ENCODE peak calls at places on chromosomes 5 and 9, in ten cellular contexts. One of them, this sample, is unnamed.

GRCh38 chr9:92642041-92642451 is 27.9 kb downstream of the IPPK start:
- DNase-seq in NCI-H1092 treated with DMSO at 0.1 percent for 48 hours: no peak
- DNase-seq in skeletal muscle cell: no peak
- DNase-seq in ovary: no peak
- DNase-seq in NAMALWA: no peak
- DNase-seq in stimulated activated CD4-positive, alpha-beta T cell treated with anti-CD3 and anti-CD28 coated beads, Interleukin-2, amount 100 ng/mL, for 48 hours: no peak
- DNase-seq in ecto neural progenitor cell: no peak
- DNase-seq in neural progenitor cell: no peak
- DNase-seq in AG04450: no peak
- DNase-seq in ACHN: no peak
- DNase-seq in this sample: no peak

GRCh38 chr5:66796306-66797292 is 200.4 kb downstream of the MAST4 start:
- DNase-seq in ACHN: no peak
- DNase-seq in NCI-H1092 treated with DMSO at 0.1 percent for 48 hours: peak
- DNase-seq in neural progenitor cell: no peak
- DNase-seq in ovary: no peak
- DNase-seq in AG04450: no peak
- DNase-seq in skeletal muscle cell: no peak
- DNase-seq in NAMALWA: peak
- DNase-seq in stimulated activated CD4-positive, alpha-beta T cell treated with anti-CD3 and anti-CD28 coated beads, Interleukin-2, amount 100 ng/mL, for 48 hours: no peak
- DNase-seq in ecto neural progenitor cell: no peak
- DNase-seq in this sample: no peak

GRCh38 chr5:74766348-74766886 is 500 bp downstream of the GFM2 start:
- DNase-seq in AG04450: no peak
- DNase-seq in ACHN: no peak
- DNase-seq in skeletal muscle cell: peak
- DNase-seq in NAMALWA: peak
- DNase-seq in stimulated activated CD4-positive, alpha-beta T cell treated with anti-CD3 and anti-CD28 coated beads, Interleukin-2, amount 100 ng/mL, for 48 hours: no peak
- DNase-seq in NCI-H1092 treated with DMSO at 0.1 percent for 48 hours: peak
- DNase-seq in ovary: no peak
- DNase-seq in ecto neural progenitor cell: no peak
- DNase-seq in neural progenitor cell: peak
- DNase-seq in this sample: peak

GRCh38 chr5:75050415-75050814 is 1.9 kb downstream of the GCNT4 start:
- DNase-seq in stimulated activated CD4-positive, alpha-beta T cell treated with anti-CD3 and anti-CD28 coated beads, Interleukin-2, amount 100 ng/mL, for 48 hours: no peak
- DNase-seq in AG04450: no peak
- DNase-seq in NCI-H1092 treated with DMSO at 0.1 percent for 48 hours: no peak
- DNase-seq in neural progenitor cell: peak
- DNase-seq in ACHN: peak
- DNase-seq in ecto neural progenitor cell: peak
- DNase-seq in skeletal muscle cell: no peak
- DNase-seq in NAMALWA: peak
- DNase-seq in ovary: no peak
- DNase-seq in this sample: no peak

GRCh38 chr5:68177676-68178075 is 37.9 kb upstream of the PIK3R1 start:
- DNase-seq in stimulated activated CD4-positive, alpha-beta T cell treated with anti-CD3 and anti-CD28 coated beads, Interleukin-2, amount 100 ng/mL, for 48 hours: no peak
- DNase-seq in ecto neural progenitor cell: no peak
- DNase-seq in NCI-H1092 treated with DMSO at 0.1 percent for 48 hours: no peak
- DNase-seq in NAMALWA: no peak
- DNase-seq in AG04450: no peak
- DNase-seq in skeletal muscle cell: no peak
- DNase-seq in ACHN: no peak
- DNase-seq in neural progenitor cell: no peak
- DNase-seq in ovary: no peak
- DNase-seq in this sample: no peak

GRCh38 chr9:69143291-69143690 is 30.8 kb upstream of the TJP2 start:
- DNase-seq in NCI-H1092 treated with DMSO at 0.1 percent for 48 hours: no peak
- DNase-seq in neural progenitor cell: no peak
- DNase-seq in ovary: no peak
- DNase-seq in ACHN: no peak
- DNase-seq in ecto neural progenitor cell: no peak
- DNase-seq in NAMALWA: no peak
- DNase-seq in stimulated activated CD4-positive, alpha-beta T cell treated with anti-CD3 and anti-CD28 coated beads, Interleukin-2, amount 100 ng/mL, for 48 hours: no peak
- DNase-seq in skeletal muscle cell: no peak
- DNase-seq in AG04450: no peak
- DNase-seq in this sample: no peak

GRCh38 chr9:19104528-19105282 is 2.0 kb upstream of the HAUS6 start:
- DNase-seq in ACHN: no peak
- DNase-seq in ecto neural progenitor cell: no peak
- DNase-seq in neural progenitor cell: peak
- DNase-seq in stimulated activated CD4-positive, alpha-beta T cell treated with anti-CD3 and anti-CD28 coated beads, Interleukin-2, amount 100 ng/mL, for 48 hours: no peak
- DNase-seq in AG04450: no peak
- DNase-seq in ovary: no peak
- DNase-seq in skeletal muscle cell: no peak
- DNase-seq in NAMALWA: no peak
- DNase-seq in NCI-H1092 treated with DMSO at 0.1 percent for 48 hours: no peak
- DNase-seq in this sample: no peak

GRCh38 chr5:149975409-149975808 is 14.9 kb downstream of the SLC26A2 start:
- DNase-seq in ACHN: no peak
- DNase-seq in ovary: no peak
- DNase-seq in skeletal muscle cell: no peak
- DNase-seq in NCI-H1092 treated with DMSO at 0.1 percent for 48 hours: no peak
- DNase-seq in neural progenitor cell: no peak
- DNase-seq in stimulated activated CD4-positive, alpha-beta T cell treated with anti-CD3 and anti-CD28 coated beads, Interleukin-2, amount 100 ng/mL, for 48 hours: no peak
- DNase-seq in AG04450: no peak
- DNase-seq in NAMALWA: no peak
- DNase-seq in ecto neural progenitor cell: no peak
- DNase-seq in this sample: no peak

GRCh38 chr9:36911601-36912412 is 122.3 kb downstream of the PAX5 start:
- DNase-seq in NAMALWA: no peak
- DNase-seq in NCI-H1092 treated with DMSO at 0.1 percent for 48 hours: no peak
- DNase-seq in ovary: no peak
- DNase-seq in neural progenitor cell: no peak
- DNase-seq in ecto neural progenitor cell: no peak
- DNase-seq in AG04450: no peak
- DNase-seq in stimulated activated CD4-positive, alpha-beta T cell treated with anti-CD3 and anti-CD28 coated beads, Interleukin-2, amount 100 ng/mL, for 48 hours: no peak
- DNase-seq in ACHN: no peak
- DNase-seq in skeletal muscle cell: no peak
- DNase-seq in this sample: no peak

GRCh38 chr5:32173394-32174010 is 617 bp downstream of the GOLPH3 start:
- DNase-seq in AG04450: no peak
- DNase-seq in ovary: peak
- DNase-seq in skeletal muscle cell: no peak
- DNase-seq in ecto neural progenitor cell: no peak
- DNase-seq in NCI-H1092 treated with DMSO at 0.1 percent for 48 hours: peak
- DNase-seq in ACHN: peak
- DNase-seq in stimulated activated CD4-positive, alpha-beta T cell treated with anti-CD3 and anti-CD28 coated beads, Interleukin-2, amount 100 ng/mL, for 48 hours: peak
- DNase-seq in neural progenitor cell: peak
- DNase-seq in NAMALWA: peak
- DNase-seq in this sample: peak

GRCh38 chr9:137920753-137921152 is 43.2 kb downstream of the CACNA1B start:
- DNase-seq in NAMALWA: no peak
- DNase-seq in ACHN: no peak
- DNase-seq in neural progenitor cell: no peak
- DNase-seq in AG04450: no peak
- DNase-seq in stimulated activated CD4-positive, alpha-beta T cell treated with anti-CD3 and anti-CD28 coated beads, Interleukin-2, amount 100 ng/mL, for 48 hours: no peak
- DNase-seq in ecto neural progenitor cell: no peak
- DNase-seq in NCI-H1092 treated with DMSO at 0.1 percent for 48 hours: no peak
- DNase-seq in skeletal muscle cell: no peak
- DNase-seq in ovary: no peak
- DNase-seq in this sample: no peak

GRCh38 chr9:89868100-89868499 is 263.3 kb downstream of the GADD45G start:
- DNase-seq in skeletal muscle cell: no peak
- DNase-seq in NCI-H1092 treated with DMSO at 0.1 percent for 48 hours: no peak
- DNase-seq in stimulated activated CD4-positive, alpha-beta T cell treated with anti-CD3 and anti-CD28 coated beads, Interleukin-2, amount 100 ng/mL, for 48 hours: no peak
- DNase-seq in ACHN: no peak
- DNase-seq in NAMALWA: no peak
- DNase-seq in ovary: no peak
- DNase-seq in ecto neural progenitor cell: no peak
- DNase-seq in AG04450: no peak
- DNase-seq in neural progenitor cell: no peak
- DNase-seq in this sample: no peak

GRCh38 chr5:31291323-31291854 is 97.9 kb downstream of the CDH6 start:
- DNase-seq in stimulated activated CD4-positive, alpha-beta T cell treated with anti-CD3 and anti-CD28 coated beads, Interleukin-2, amount 100 ng/mL, for 48 hours: no peak
- DNase-seq in NCI-H1092 treated with DMSO at 0.1 percent for 48 hours: no peak
- DNase-seq in ecto neural progenitor cell: no peak
- DNase-seq in neural progenitor cell: peak
- DNase-seq in skeletal muscle cell: no peak
- DNase-seq in ovary: no peak
- DNase-seq in AG04450: no peak
- DNase-seq in ACHN: no peak
- DNase-seq in NAMALWA: no peak
- DNase-seq in this sample: no peak

GRCh38 chr5:180618830-180619562 is 27.7 kb upstream of the SCGB3A1 start:
- DNase-seq in skeletal muscle cell: no peak
- DNase-seq in NAMALWA: no peak
- DNase-seq in ACHN: peak
- DNase-seq in NCI-H1092 treated with DMSO at 0.1 percent for 48 hours: no peak
- DNase-seq in ecto neural progenitor cell: peak
- DNase-seq in neural progenitor cell: peak
- DNase-seq in ovary: no peak
- DNase-seq in AG04450: no peak
- DNase-seq in stimulated activated CD4-positive, alpha-beta T cell treated with anti-CD3 and anti-CD28 coated beads, Interleukin-2, amount 100 ng/mL, for 48 hours: peak
- DNase-seq in this sample: no peak

GRCh38 chr9:127382541-127382940 is 14.4 kb upstream of the SLC2A8 start:
- DNase-seq in stimulated activated CD4-positive, alpha-beta T cell treated with anti-CD3 and anti-CD28 coated beads, Interleukin-2, amount 100 ng/mL, for 48 hours: no peak
- DNase-seq in NCI-H1092 treated with DMSO at 0.1 percent for 48 hours: no peak
- DNase-seq in skeletal muscle cell: no peak
- DNase-seq in neural progenitor cell: no peak
- DNase-seq in ovary: no peak
- DNase-seq in AG04450: no peak
- DNase-seq in NAMALWA: no peak
- DNase-seq in ACHN: no peak
- DNase-seq in ecto neural progenitor cell: no peak
- DNase-seq in this sample: no peak

GRCh38 chr9:113581865-113582697 is 118.6 kb downstream of the RGS3 start:
- DNase-seq in stimulated activated CD4-positive, alpha-beta T cell treated with anti-CD3 and anti-CD28 coated beads, Interleukin-2, amount 100 ng/mL, for 48 hours: peak
- DNase-seq in ovary: peak
- DNase-seq in NAMALWA: peak
- DNase-seq in ecto neural progenitor cell: no peak
- DNase-seq in AG04450: no peak
- DNase-seq in skeletal muscle cell: no peak
- DNase-seq in NCI-H1092 treated with DMSO at 0.1 percent for 48 hours: no peak
- DNase-seq in neural progenitor cell: no peak
- DNase-seq in ACHN: peak
- DNase-seq in this sample: no peak

GRCh38 chr5:143350790-143351603 is 52.5 kb downstream of the NR3C1 start:
- DNase-seq in ACHN: no peak
- DNase-seq in stimulated activated CD4-positive, alpha-beta T cell treated with anti-CD3 and anti-CD28 coated beads, Interleukin-2, amount 100 ng/mL, for 48 hours: no peak
- DNase-seq in AG04450: peak
- DNase-seq in ecto neural progenitor cell: no peak
- DNase-seq in skeletal muscle cell: peak
- DNase-seq in NCI-H1092 treated with DMSO at 0.1 percent for 48 hours: no peak
- DNase-seq in NAMALWA: no peak
- DNase-seq in ovary: no peak
- DNase-seq in neural progenitor cell: no peak
- DNase-seq in this sample: no peak

GRCh38 chr5:135460246-135461033 is 8.3 kb upstream of the TIFAB start:
- DNase-seq in stimulated activated CD4-positive, alpha-beta T cell treated with anti-CD3 and anti-CD28 coated beads, Interleukin-2, amount 100 ng/mL, for 48 hours: no peak
- DNase-seq in skeletal muscle cell: no peak
- DNase-seq in AG04450: no peak
- DNase-seq in neural progenitor cell: no peak
- DNase-seq in NAMALWA: no peak
- DNase-seq in ovary: no peak
- DNase-seq in NCI-H1092 treated with DMSO at 0.1 percent for 48 hours: no peak
- DNase-seq in ecto neural progenitor cell: no peak
- DNase-seq in ACHN: no peak
- DNase-seq in this sample: no peak

GRCh38 chr5:40477856-40478546 is 201.7 kb upstream of the PTGER4 start:
- DNase-seq in skeletal muscle cell: no peak
- DNase-seq in neural progenitor cell: no peak
- DNase-seq in stimulated activated CD4-positive, alpha-beta T cell treated with anti-CD3 and anti-CD28 coated beads, Interleukin-2, amount 100 ng/mL, for 48 hours: no peak
- DNase-seq in ovary: no peak
- DNase-seq in ecto neural progenitor cell: no peak
- DNase-seq in AG04450: no peak
- DNase-seq in NAMALWA: no peak
- DNase-seq in NCI-H1092 treated with DMSO at 0.1 percent for 48 hours: no peak
- DNase-seq in ACHN: no peak
- DNase-seq in this sample: no peak

GRCh38 chr5:141508808-141509611 is 20.1 kb downstream of the PCDHGC5 start:
- DNase-seq in ovary: peak
- DNase-seq in NAMALWA: peak
- DNase-seq in neural progenitor cell: peak
- DNase-seq in ACHN: peak
- DNase-seq in AG04450: peak
- DNase-seq in stimulated activated CD4-positive, alpha-beta T cell treated with anti-CD3 and anti-CD28 coated beads, Interleukin-2, amount 100 ng/mL, for 48 hours: no peak
- DNase-seq in skeletal muscle cell: peak
- DNase-seq in NCI-H1092 treated with DMSO at 0.1 percent for 48 hours: peak
- DNase-seq in ecto neural progenitor cell: peak
- DNase-seq in this sample: peak

GRCh38 chr5:139394123-139394653 is 716 bp downstream of the PROB1 start:
- DNase-seq in ACHN: no peak
- DNase-seq in NCI-H1092 treated with DMSO at 0.1 percent for 48 hours: no peak
- DNase-seq in neural progenitor cell: peak
- DNase-seq in ovary: no peak
- DNase-seq in ecto neural progenitor cell: peak
- DNase-seq in skeletal muscle cell: no peak
- DNase-seq in stimulated activated CD4-positive, alpha-beta T cell treated with anti-CD3 and anti-CD28 coated beads, Interleukin-2, amount 100 ng/mL, for 48 hours: peak
- DNase-seq in AG04450: no peak
- DNase-seq in NAMALWA: peak
- DNase-seq in this sample: no peak

GRCh38 chr9:136507221-136507991 is 24.6 kb upstream of the SEC16A start:
- DNase-seq in NAMALWA: no peak
- DNase-seq in ACHN: no peak
- DNase-seq in neural progenitor cell: no peak
- DNase-seq in ecto neural progenitor cell: no peak
- DNase-seq in stimulated activated CD4-positive, alpha-beta T cell treated with anti-CD3 and anti-CD28 coated beads, Interleukin-2, amount 100 ng/mL, for 48 hours: no peak
- DNase-seq in ovary: no peak
- DNase-seq in AG04450: no peak
- DNase-seq in skeletal muscle cell: no peak
- DNase-seq in NCI-H1092 treated with DMSO at 0.1 percent for 48 hours: no peak
- DNase-seq in this sample: no peak

GRCh38 chr9:110241491-110242321 is 14.6 kb downstream of the TXN start:
- DNase-seq in NAMALWA: no peak
- DNase-seq in ecto neural progenitor cell: no peak
- DNase-seq in ovary: no peak
- DNase-seq in ACHN: no peak
- DNase-seq in stimulated activated CD4-positive, alpha-beta T cell treated with anti-CD3 and anti-CD28 coated beads, Interleukin-2, amount 100 ng/mL, for 48 hours: no peak
- DNase-seq in NCI-H1092 treated with DMSO at 0.1 percent for 48 hours: no peak
- DNase-seq in AG04450: no peak
- DNase-seq in skeletal muscle cell: no peak
- DNase-seq in neural progenitor cell: no peak
- DNase-seq in this sample: no peak

GRCh38 chr9:113600871-113601545 is 137.5 kb downstream of the RGS3 start:
- DNase-seq in ecto neural progenitor cell: no peak
- DNase-seq in NAMALWA: no peak
- DNase-seq in AG04450: no peak
- DNase-seq in ACHN: no peak
- DNase-seq in neural progenitor cell: no peak
- DNase-seq in skeletal muscle cell: no peak
- DNase-seq in NCI-H1092 treated with DMSO at 0.1 percent for 48 hours: no peak
- DNase-seq in stimulated activated CD4-positive, alpha-beta T cell treated with anti-CD3 and anti-CD28 coated beads, Interleukin-2, amount 100 ng/mL, for 48 hours: no peak
- DNase-seq in ovary: no peak
- DNase-seq in this sample: no peak

GRCh38 chr5:115535479-115536035 is 9.0 kb downstream of the FEM1C start:
- DNase-seq in NCI-H1092 treated with DMSO at 0.1 percent for 48 hours: no peak
- DNase-seq in ovary: no peak
- DNase-seq in AG04450: no peak
- DNase-seq in skeletal muscle cell: no peak
- DNase-seq in ACHN: no peak
- DNase-seq in neural progenitor cell: no peak
- DNase-seq in stimulated activated CD4-positive, alpha-beta T cell treated with anti-CD3 and anti-CD28 coated beads, Interleukin-2, amount 100 ng/mL, for 48 hours: no peak
- DNase-seq in ecto neural progenitor cell: no peak
- DNase-seq in NAMALWA: no peak
- DNase-seq in this sample: no peak

GRCh38 chr9:105441761-105442160 is 6.1 kb upstream of the FSD1L start:
- DNase-seq in ecto neural progenitor cell: no peak
- DNase-seq in NCI-H1092 treated with DMSO at 0.1 percent for 48 hours: no peak
- DNase-seq in ACHN: no peak
- DNase-seq in stimulated activated CD4-positive, alpha-beta T cell treated with anti-CD3 and anti-CD28 coated beads, Interleukin-2, amount 100 ng/mL, for 48 hours: no peak
- DNase-seq in ovary: no peak
- DNase-seq in neural progenitor cell: no peak
- DNase-seq in AG04450: no peak
- DNase-seq in NAMALWA: no peak
- DNase-seq in skeletal muscle cell: no peak
- DNase-seq in this sample: no peak

GRCh38 chr9:22548625-22549024 is 102.0 kb downstream of the DMRTA1 start:
- DNase-seq in stimulated activated CD4-positive, alpha-beta T cell treated with anti-CD3 and anti-CD28 coated beads, Interleukin-2, amount 100 ng/mL, for 48 hours: no peak
- DNase-seq in ovary: no peak
- DNase-seq in NAMALWA: no peak
- DNase-seq in AG04450: no peak
- DNase-seq in neural progenitor cell: no peak
- DNase-seq in NCI-H1092 treated with DMSO at 0.1 percent for 48 hours: no peak
- DNase-seq in ecto neural progenitor cell: no peak
- DNase-seq in ACHN: no peak
- DNase-seq in skeletal muscle cell: no peak
- DNase-seq in this sample: no peak

This sample was measured in SHP77.